ENCODE peak calls at places on chromosomes 7 and 10, in five cellular contexts. One of them, this sample, is unnamed.

GRCh38 chr7:5678295-5679046 is 103.0 kb downstream of the RNF216 start:
- DNase-seq in SW480: no peak
- DNase-seq in neural progenitor cell: no peak
- DNase-seq in effector CD4-positive, alpha-beta T cell: no peak
- DNase-seq in NCI-H774: no peak
- DNase-seq in this sample: no peak

GRCh38 chr10:114444819-114445218 is 40.5 kb upstream of the AFAP1L2 start:
- DNase-seq in SW480: no peak
- DNase-seq in NCI-H774: no peak
- DNase-seq in effector CD4-positive, alpha-beta T cell: no peak
- DNase-seq in neural progenitor cell: no peak
- DNase-seq in this sample: no peak

GRCh38 chr7:16652888-16653287 is 6.9 kb downstream of the BZW2 start:
- DNase-seq in SW480: no peak
- DNase-seq in NCI-H774: no peak
- DNase-seq in neural progenitor cell: no peak
- DNase-seq in effector CD4-positive, alpha-beta T cell: no peak
- DNase-seq in this sample: no peak

GRCh38 chr7:47771990-47772360 is 176.3 kb downstream of the PKD1L1 start:
- DNase-seq in SW480: no peak
- DNase-seq in neural progenitor cell: no peak
- DNase-seq in effector CD4-positive, alpha-beta T cell: no peak
- DNase-seq in NCI-H774: no peak
- DNase-seq in this sample: no peak

GRCh38 chr7:89103564-89103963 is 308.0 kb upstream of the TEX47 start:
- DNase-seq in SW480: no peak
- DNase-seq in neural progenitor cell: no peak
- DNase-seq in effector CD4-positive, alpha-beta T cell: no peak
- DNase-seq in NCI-H774: no peak
- DNase-seq in this sample: no peak

GRCh38 chr7:105954711-105955110 is 8.4 kb upstream of the CDHR3 start:
- DNase-seq in neural progenitor cell: no peak
- DNase-seq in NCI-H774: no peak
- DNase-seq in SW480: no peak
- DNase-seq in effector CD4-positive, alpha-beta T cell: no peak
- DNase-seq in this sample: no peak

GRCh38 chr7:50467817-50468610 is 17.9 kb upstream of the FIGNL1 start:
- DNase-seq in SW480: peak
- DNase-seq in NCI-H774: no peak
- DNase-seq in neural progenitor cell: peak
- DNase-seq in effector CD4-positive, alpha-beta T cell: peak
- DNase-seq in this sample: peak

GRCh38 chr7:123782071-123782798 is 33.4 kb upstream of the WASL start:
- DNase-seq in SW480: no peak
- DNase-seq in NCI-H774: no peak
- DNase-seq in neural progenitor cell: no peak
- DNase-seq in effector CD4-positive, alpha-beta T cell: no peak
- DNase-seq in this sample: no peak

GRCh38 chr10:79311581-79312407 is 35.5 kb upstream of the PPIF start:
- DNase-seq in effector CD4-positive, alpha-beta T cell: no peak
- DNase-seq in SW480: no peak
- DNase-seq in NCI-H774: no peak
- DNase-seq in neural progenitor cell: no peak
- DNase-seq in this sample: no peak

GRCh38 chr10:60916025-60916424 is 28.0 kb downstream of the RHOBTB1 start:
- DNase-seq in effector CD4-positive, alpha-beta T cell: no peak
- DNase-seq in SW480: no peak
- DNase-seq in neural progenitor cell: no peak
- DNase-seq in NCI-H774: no peak
- DNase-seq in this sample: no peak

GRCh38 chr7:149764481-149765398 is 8.6 kb downstream of the ZNF467 start:
- DNase-seq in NCI-H774: no peak
- DNase-seq in neural progenitor cell: peak
- DNase-seq in effector CD4-positive, alpha-beta T cell: no peak
- DNase-seq in SW480: peak
- DNase-seq in this sample: no peak

GRCh38 chr7:116298055-116298454 is 87.7 kb downstream of the TES start:
- DNase-seq in SW480: no peak
- DNase-seq in NCI-H774: no peak
- DNase-seq in neural progenitor cell: no peak
- DNase-seq in effector CD4-positive, alpha-beta T cell: no peak
- DNase-seq in this sample: no peak

GRCh38 chr10:104639595-104640338 is 1.3 kb upstream of the SORCS3 start:
- DNase-seq in effector CD4-positive, alpha-beta T cell: no peak
- DNase-seq in SW480: no peak
- DNase-seq in NCI-H774: no peak
- DNase-seq in neural progenitor cell: peak
- DNase-seq in this sample: no peak

GRCh38 chr10:72079356-72079755 is 9.0 kb downstream of the SPOCK2 start:
- DNase-seq in effector CD4-positive, alpha-beta T cell: peak
- DNase-seq in SW480: no peak
- DNase-seq in NCI-H774: no peak
- DNase-seq in neural progenitor cell: peak
- DNase-seq in this sample: peak

GRCh38 chr7:91397612-91398011 is 133.4 kb downstream of the FZD1 start:
- DNase-seq in NCI-H774: peak
- DNase-seq in effector CD4-positive, alpha-beta T cell: no peak
- DNase-seq in neural progenitor cell: no peak
- DNase-seq in SW480: no peak
- DNase-seq in this sample: no peak

GRCh38 chr7:111162692-111163091 is 71.8 kb downstream of the LRRN3 start:
- DNase-seq in SW480: no peak
- DNase-seq in effector CD4-positive, alpha-beta T cell: no peak
- DNase-seq in neural progenitor cell: no peak
- DNase-seq in NCI-H774: no peak
- DNase-seq in this sample: no peak

GRCh38 chr7:101235050-101235449 is 2.6 kb downstream of the CLDN15 start:
- DNase-seq in neural progenitor cell: peak
- DNase-seq in effector CD4-positive, alpha-beta T cell: no peak
- DNase-seq in NCI-H774: no peak
- DNase-seq in SW480: no peak
- DNase-seq in this sample: no peak

GRCh38 chr10:43396061-43396927 is 12.7 kb downstream of the HNRNPF start:
- DNase-seq in effector CD4-positive, alpha-beta T cell: peak
- DNase-seq in neural progenitor cell: peak
- DNase-seq in NCI-H774: peak
- DNase-seq in SW480: peak
- DNase-seq in this sample: peak

GRCh38 chr10:103820101-103821062 is 35.0 kb downstream of the SH3PXD2A start:
- DNase-seq in NCI-H774: no peak
- DNase-seq in SW480: no peak
- DNase-seq in effector CD4-positive, alpha-beta T cell: no peak
- DNase-seq in neural progenitor cell: no peak
- DNase-seq in this sample: no peak

GRCh38 chr10:22022257-22023051 is 18.9 kb upstream of the DNAJC1 start:
- DNase-seq in NCI-H774: no peak
- DNase-seq in effector CD4-positive, alpha-beta T cell: peak
- DNase-seq in neural progenitor cell: no peak
- DNase-seq in SW480: no peak
- DNase-seq in this sample: peak

GRCh38 chr10:24718031-24718855 is 5.4 kb downstream of the ARHGAP21 start:
- DNase-seq in NCI-H774: no peak
- DNase-seq in SW480: peak
- DNase-seq in effector CD4-positive, alpha-beta T cell: no peak
- DNase-seq in neural progenitor cell: no peak
- DNase-seq in this sample: no peak

GRCh38 chr7:137681657-137682562 is 164.9 kb downstream of the DGKI start:
- DNase-seq in NCI-H774: no peak
- DNase-seq in neural progenitor cell: no peak
- DNase-seq in effector CD4-positive, alpha-beta T cell: no peak
- DNase-seq in SW480: no peak
- DNase-seq in this sample: no peak

GRCh38 chr7:88218428-88218745 is 1.5 kb downstream of the SRI start:
- DNase-seq in neural progenitor cell: no peak
- DNase-seq in SW480: no peak
- DNase-seq in NCI-H774: no peak
- DNase-seq in effector CD4-positive, alpha-beta T cell: no peak
- DNase-seq in this sample: no peak

GRCh38 chr10:13590886-13591285 is 4.1 kb downstream of the PRPF18 start:
- DNase-seq in effector CD4-positive, alpha-beta T cell: no peak
- DNase-seq in NCI-H774: no peak
- DNase-seq in neural progenitor cell: no peak
- DNase-seq in SW480: no peak
- DNase-seq in this sample: no peak

GRCh38 chr10:93461124-93461806 is 20.9 kb downstream of the MYOF start:
- DNase-seq in neural progenitor cell: no peak
- DNase-seq in NCI-H774: no peak
- DNase-seq in SW480: no peak
- DNase-seq in effector CD4-positive, alpha-beta T cell: no peak
- DNase-seq in this sample: no peak

GRCh38 chr10:480928-481551 is 208.4 kb downstream of the DIP2C start:
- DNase-seq in neural progenitor cell: no peak
- DNase-seq in SW480: no peak
- DNase-seq in effector CD4-positive, alpha-beta T cell: no peak
- DNase-seq in NCI-H774: peak
- DNase-seq in this sample: no peak

GRCh38 chr10:86219271-86219670 is 147.3 kb downstream of the GRID1 start:
- DNase-seq in neural progenitor cell: no peak
- DNase-seq in effector CD4-positive, alpha-beta T cell: no peak
- DNase-seq in SW480: no peak
- DNase-seq in NCI-H774: no peak
- DNase-seq in this sample: no peak

GRCh38 chr7:2460188-2460587 is 16.0 kb downstream of the GRIFIN start:
- DNase-seq in effector CD4-positive, alpha-beta T cell: no peak
- DNase-seq in SW480: no peak
- DNase-seq in NCI-H774: no peak
- DNase-seq in neural progenitor cell: no peak
- DNase-seq in this sample: no peak

GRCh38 chr10:92574545-92575377 is 868 bp upstream of the IDE start:
- DNase-seq in effector CD4-positive, alpha-beta T cell: no peak
- DNase-seq in SW480: peak
- DNase-seq in neural progenitor cell: peak
- DNase-seq in NCI-H774: no peak
- DNase-seq in this sample: no peak

GRCh38 chr10:30199376-30200018 is 140.1 kb upstream of the JCAD start:
- DNase-seq in NCI-H774: no peak
- DNase-seq in SW480: peak
- DNase-seq in neural progenitor cell: no peak
- DNase-seq in effector CD4-positive, alpha-beta T cell: no peak
- DNase-seq in this sample: no peak

GRCh38 chr10:86583983-86584382 is 62.4 kb upstream of the WAPL start:
- DNase-seq in effector CD4-positive, alpha-beta T cell: no peak
- DNase-seq in NCI-H774: no peak
- DNase-seq in SW480: peak
- DNase-seq in neural progenitor cell: peak
- DNase-seq in this sample: no peak

GRCh38 chr7:103712991-103713778 is 267.2 kb upstream of the SLC26A5 start:
- DNase-seq in SW480: no peak
- DNase-seq in NCI-H774: no peak
- DNase-seq in neural progenitor cell: no peak
- DNase-seq in effector CD4-positive, alpha-beta T cell: no peak
- DNase-seq in this sample: no peak

This sample was measured in T-helper 9 cell.